ENCODE peak calls at places on chromosomes 1 and 21, in nine cellular contexts. One of them, this sample, is unnamed.

GRCh38 chr21:44303490-44303981 is 3.7 kb downstream of the PFKL start:
- DNase-seq in dorsolateral prefrontal cortex: no peak
- DNase-seq in bronchial epithelial cell: no peak
- DNase-seq in GM12865: no peak
- DNase-seq in tibial artery: no peak
- DNase-seq in fibroblast of lung: no peak
- DNase-seq in AG04450: no peak
- DNase-seq in fibroblast of pulmonary artery: no peak
- DNase-seq in left ventricle myocardium inferior: no peak
- DNase-seq in this sample: no peak

GRCh38 chr1:159803946-159804695 is 2.0 kb downstream of the FCRL6 start:
- DNase-seq in dorsolateral prefrontal cortex: no peak
- DNase-seq in bronchial epithelial cell: no peak
- DNase-seq in GM12865: no peak
- DNase-seq in tibial artery: no peak
- DNase-seq in fibroblast of lung: no peak
- DNase-seq in AG04450: no peak
- DNase-seq in fibroblast of pulmonary artery: no peak
- DNase-seq in left ventricle myocardium inferior: no peak
- DNase-seq in this sample: no peak

GRCh38 chr1:205365945-205366463 is 9.3 kb upstream of the KLHDC8A start:
- DNase-seq in dorsolateral prefrontal cortex: no peak
- DNase-seq in bronchial epithelial cell: peak
- DNase-seq in GM12865: no peak
- DNase-seq in tibial artery: no peak
- DNase-seq in fibroblast of lung: peak
- DNase-seq in AG04450: no peak
- DNase-seq in fibroblast of pulmonary artery: peak
- DNase-seq in left ventricle myocardium inferior: no peak
- DNase-seq in this sample: peak

GRCh38 chr1:24438423-24438901 is 22.9 kb downstream of the NIPAL3 start:
- DNase-seq in dorsolateral prefrontal cortex: peak
- DNase-seq in bronchial epithelial cell: no peak
- DNase-seq in GM12865: no peak
- DNase-seq in tibial artery: peak
- DNase-seq in fibroblast of lung: no peak
- DNase-seq in AG04450: no peak
- DNase-seq in fibroblast of pulmonary artery: peak
- DNase-seq in left ventricle myocardium inferior: peak
- DNase-seq in this sample: peak

GRCh38 chr1:168180148-168180524 is 1.4 kb downstream of the TIPRL start:
- DNase-seq in dorsolateral prefrontal cortex: no peak
- DNase-seq in bronchial epithelial cell: no peak
- DNase-seq in GM12865: peak
- DNase-seq in tibial artery: no peak
- DNase-seq in fibroblast of lung: no peak
- DNase-seq in AG04450: no peak
- DNase-seq in fibroblast of pulmonary artery: no peak
- DNase-seq in left ventricle myocardium inferior: no peak
- DNase-seq in this sample: peak

GRCh38 chr1:216749219-216749618 is 26.0 kb upstream of the ESRRG start:
- DNase-seq in dorsolateral prefrontal cortex: no peak
- DNase-seq in bronchial epithelial cell: no peak
- DNase-seq in GM12865: no peak
- DNase-seq in tibial artery: no peak
- DNase-seq in fibroblast of lung: no peak
- DNase-seq in AG04450: no peak
- DNase-seq in fibroblast of pulmonary artery: no peak
- DNase-seq in left ventricle myocardium inferior: no peak
- DNase-seq in this sample: no peak

GRCh38 chr1:166972827-166973226 is 2.5 kb downstream of the ILDR2 start:
- DNase-seq in dorsolateral prefrontal cortex: no peak
- DNase-seq in bronchial epithelial cell: no peak
- DNase-seq in GM12865: no peak
- DNase-seq in tibial artery: no peak
- DNase-seq in fibroblast of lung: no peak
- DNase-seq in AG04450: no peak
- DNase-seq in fibroblast of pulmonary artery: no peak
- DNase-seq in left ventricle myocardium inferior: no peak
- DNase-seq in this sample: no peak

GRCh38 chr1:115057661-115058249 is 28.1 kb downstream of the TSHB start:
- DNase-seq in dorsolateral prefrontal cortex: no peak
- DNase-seq in bronchial epithelial cell: no peak
- DNase-seq in GM12865: no peak
- DNase-seq in tibial artery: no peak
- DNase-seq in fibroblast of lung: no peak
- DNase-seq in AG04450: no peak
- DNase-seq in fibroblast of pulmonary artery: no peak
- DNase-seq in left ventricle myocardium inferior: no peak
- DNase-seq in this sample: no peak

GRCh38 chr1:25503551-25504426 is 39.6 kb upstream of the LDLRAP1 start:
- DNase-seq in dorsolateral prefrontal cortex: no peak
- DNase-seq in bronchial epithelial cell: peak
- DNase-seq in GM12865: peak
- DNase-seq in tibial artery: no peak
- DNase-seq in fibroblast of lung: peak
- DNase-seq in AG04450: no peak
- DNase-seq in fibroblast of pulmonary artery: no peak
- DNase-seq in left ventricle myocardium inferior: peak
- DNase-seq in this sample: no peak

GRCh38 chr1:32939655-32940371 is 24.8 kb downstream of the RNF19B start:
- DNase-seq in dorsolateral prefrontal cortex: no peak
- DNase-seq in bronchial epithelial cell: peak
- DNase-seq in GM12865: no peak
- DNase-seq in tibial artery: peak
- DNase-seq in fibroblast of lung: peak
- DNase-seq in AG04450: peak
- DNase-seq in fibroblast of pulmonary artery: peak
- DNase-seq in left ventricle myocardium inferior: peak
- DNase-seq in this sample: peak

GRCh38 chr1:164735315-164736052 is 176.5 kb downstream of the PBX1 start:
- DNase-seq in dorsolateral prefrontal cortex: no peak
- DNase-seq in bronchial epithelial cell: peak
- DNase-seq in GM12865: no peak
- DNase-seq in tibial artery: no peak
- DNase-seq in fibroblast of lung: peak
- DNase-seq in AG04450: no peak
- DNase-seq in fibroblast of pulmonary artery: peak
- DNase-seq in left ventricle myocardium inferior: no peak
- DNase-seq in this sample: peak

GRCh38 chr1:247111636-247112478 is 7.7 kb upstream of the ZNF669 start:
- DNase-seq in dorsolateral prefrontal cortex: peak
- DNase-seq in bronchial epithelial cell: no peak
- DNase-seq in GM12865: no peak
- DNase-seq in tibial artery: peak
- DNase-seq in fibroblast of lung: peak
- DNase-seq in AG04450: peak
- DNase-seq in fibroblast of pulmonary artery: peak
- DNase-seq in left ventricle myocardium inferior: peak
- DNase-seq in this sample: peak

GRCh38 chr1:4460052-4460451 is 194.4 kb upstream of the AJAP1 start:
- DNase-seq in dorsolateral prefrontal cortex: no peak
- DNase-seq in bronchial epithelial cell: no peak
- DNase-seq in GM12865: no peak
- DNase-seq in tibial artery: no peak
- DNase-seq in fibroblast of lung: no peak
- DNase-seq in AG04450: no peak
- DNase-seq in fibroblast of pulmonary artery: no peak
- DNase-seq in left ventricle myocardium inferior: no peak
- DNase-seq in this sample: no peak

GRCh38 chr1:25802915-25803314 is 2.9 kb downstream of the SELENON start:
- DNase-seq in dorsolateral prefrontal cortex: no peak
- DNase-seq in bronchial epithelial cell: no peak
- DNase-seq in GM12865: peak
- DNase-seq in tibial artery: no peak
- DNase-seq in fibroblast of lung: no peak
- DNase-seq in AG04450: no peak
- DNase-seq in fibroblast of pulmonary artery: no peak
- DNase-seq in left ventricle myocardium inferior: no peak
- DNase-seq in this sample: no peak

GRCh38 chr1:51664412-51665240 is 47.7 kb downstream of the OSBPL9 start:
- DNase-seq in dorsolateral prefrontal cortex: no peak
- DNase-seq in bronchial epithelial cell: no peak
- DNase-seq in GM12865: no peak
- DNase-seq in tibial artery: no peak
- DNase-seq in fibroblast of lung: peak
- DNase-seq in AG04450: no peak
- DNase-seq in fibroblast of pulmonary artery: peak
- DNase-seq in left ventricle myocardium inferior: no peak
- DNase-seq in this sample: peak

DNA sequence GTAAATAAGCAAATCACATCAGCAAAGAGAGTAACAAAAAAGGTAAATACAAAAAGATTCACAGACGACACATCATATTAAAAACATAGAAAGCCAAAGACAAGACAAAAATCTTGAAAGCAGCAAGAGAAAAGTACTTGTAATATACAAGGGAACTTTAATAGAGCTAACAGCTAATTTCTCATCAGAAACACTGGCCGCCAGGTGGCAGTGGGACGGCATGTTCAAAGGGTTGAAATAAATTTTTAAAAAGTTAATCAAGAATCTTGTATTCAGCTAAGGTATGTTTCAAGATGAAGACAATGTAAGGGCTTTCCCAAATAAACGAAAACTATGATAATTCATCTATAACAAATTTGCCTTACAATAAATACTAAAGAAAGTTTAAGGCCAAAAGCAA is 358.1 kb downstream of the LRRIQ3 start:
- DNase-seq in dorsolateral prefrontal cortex: no peak
- DNase-seq in bronchial epithelial cell: peak
- DNase-seq in GM12865: peak
- DNase-seq in tibial artery: no peak
- DNase-seq in fibroblast of lung: peak
- DNase-seq in AG04450: no peak
- DNase-seq in fibroblast of pulmonary artery: peak
- DNase-seq in left ventricle myocardium inferior: no peak
- DNase-seq in this sample: peak
- TF ChIP-seq CTCF in dorsolateral prefrontal cortex: no peak
- TF ChIP-seq CTCF in bronchial epithelial cell: peak
- TF ChIP-seq CTCF in GM12865: peak
- TF ChIP-seq CTCF in tibial artery: no peak
- TF ChIP-seq CTCF in fibroblast of lung: peak
- TF ChIP-seq CTCF in AG04450: peak
- TF ChIP-seq CTCF in fibroblast of pulmonary artery: peak
- TF ChIP-seq CTCF in left ventricle myocardium inferior: peak
- TF ChIP-seq CTCF in this sample: peak

DNA sequence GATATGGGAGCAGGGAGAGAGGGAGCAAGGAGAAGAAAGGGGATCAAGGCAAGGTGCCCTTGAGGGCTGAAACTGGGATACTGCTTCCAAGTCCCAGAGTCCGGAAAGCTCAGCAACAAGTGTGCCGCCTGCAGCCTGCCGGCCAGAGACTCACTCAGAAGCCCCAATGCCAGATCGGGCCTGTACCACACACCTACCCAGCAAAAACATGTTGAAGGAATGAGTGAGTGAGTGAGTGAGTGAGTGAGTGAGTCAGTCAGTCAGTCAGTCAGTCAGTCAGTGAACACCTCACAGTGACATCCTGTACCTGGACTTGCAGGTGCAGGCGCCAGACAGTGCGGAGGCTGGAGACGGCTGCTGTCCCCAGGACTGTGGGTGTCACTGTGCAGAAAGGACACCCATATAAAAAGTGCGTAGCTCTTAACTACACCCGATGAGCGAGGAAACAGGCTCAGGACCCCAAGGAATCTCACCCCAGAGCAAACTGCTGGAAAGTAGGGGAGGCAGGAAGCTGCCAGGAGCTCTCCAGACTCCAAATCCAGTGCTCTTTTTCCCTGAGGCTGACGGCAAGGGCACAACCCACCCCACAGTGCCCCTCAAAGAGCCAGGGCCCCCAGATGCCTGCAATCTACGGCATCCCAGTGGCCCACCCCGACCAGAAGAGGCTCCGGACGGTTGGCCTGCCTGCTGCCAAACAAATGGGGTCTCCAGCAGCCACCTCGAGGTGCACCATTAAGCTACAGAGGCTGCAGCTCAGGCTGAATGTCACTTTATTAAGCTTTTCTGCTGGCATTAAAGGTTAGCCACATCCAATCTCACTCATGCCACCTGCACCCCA is 261.7 kb downstream of the NPHP4 start:
- DNase-seq in dorsolateral prefrontal cortex: peak
- DNase-seq in bronchial epithelial cell: no peak
- DNase-seq in GM12865: no peak
- DNase-seq in tibial artery: no peak
- DNase-seq in fibroblast of lung: no peak
- DNase-seq in AG04450: no peak
- DNase-seq in fibroblast of pulmonary artery: no peak
- DNase-seq in left ventricle myocardium inferior: no peak
- DNase-seq in this sample: no peak
- H3K4me3 ChIP-seq in dorsolateral prefrontal cortex: no peak
- H3K4me3 ChIP-seq in bronchial epithelial cell: no peak
- H3K4me3 ChIP-seq in GM12865: no peak
- H3K4me3 ChIP-seq in tibial artery: no peak
- H3K4me3 ChIP-seq in fibroblast of lung: no peak
- H3K4me3 ChIP-seq in AG04450: no peak
- H3K4me3 ChIP-seq in fibroblast of pulmonary artery: no peak
- H3K4me3 ChIP-seq in left ventricle myocardium inferior: no peak
- H3K4me3 ChIP-seq in this sample: no peak

DNA sequence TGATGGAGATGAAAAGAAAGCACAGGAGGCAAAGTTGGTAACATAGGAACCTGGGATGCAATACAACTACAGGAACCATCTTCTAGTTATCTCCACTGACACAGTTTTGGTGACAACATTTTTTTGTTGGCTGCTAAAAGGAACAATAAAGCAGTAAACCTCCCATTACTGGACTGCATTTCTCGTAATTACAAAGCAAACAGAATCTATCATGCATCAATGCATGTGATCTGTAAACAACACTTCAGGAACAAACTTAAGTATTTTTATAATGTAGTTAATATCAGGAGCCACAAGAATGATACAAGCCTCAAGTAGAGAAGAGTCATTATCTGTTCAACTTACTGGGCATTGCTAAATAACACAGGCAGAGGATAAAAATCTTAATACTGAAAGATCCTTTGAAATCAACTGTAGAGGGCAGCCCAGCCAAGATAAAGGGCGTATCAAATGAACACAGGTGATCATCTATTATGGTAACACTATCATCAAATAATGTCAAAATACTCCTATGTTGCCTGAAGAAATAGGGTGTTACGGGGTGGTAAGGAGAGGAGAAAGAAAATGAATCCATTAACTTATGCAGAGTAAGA is 193.3 kb downstream of the EIF4G3 start:
- DNase-seq in dorsolateral prefrontal cortex: no peak
- DNase-seq in bronchial epithelial cell: no peak
- DNase-seq in GM12865: no peak
- DNase-seq in tibial artery: no peak
- DNase-seq in fibroblast of lung: no peak
- DNase-seq in AG04450: no peak
- DNase-seq in fibroblast of pulmonary artery: no peak
- DNase-seq in left ventricle myocardium inferior: no peak
- DNase-seq in this sample: no peak
- TF ChIP-seq CTCF in dorsolateral prefrontal cortex: peak
- TF ChIP-seq CTCF in bronchial epithelial cell: no peak
- TF ChIP-seq CTCF in GM12865: no peak
- TF ChIP-seq CTCF in tibial artery: no peak
- TF ChIP-seq CTCF in fibroblast of lung: no peak
- TF ChIP-seq CTCF in AG04450: no peak
- TF ChIP-seq CTCF in fibroblast of pulmonary artery: no peak
- TF ChIP-seq CTCF in left ventricle myocardium inferior: no peak
- TF ChIP-seq CTCF in this sample: no peak

DNA sequence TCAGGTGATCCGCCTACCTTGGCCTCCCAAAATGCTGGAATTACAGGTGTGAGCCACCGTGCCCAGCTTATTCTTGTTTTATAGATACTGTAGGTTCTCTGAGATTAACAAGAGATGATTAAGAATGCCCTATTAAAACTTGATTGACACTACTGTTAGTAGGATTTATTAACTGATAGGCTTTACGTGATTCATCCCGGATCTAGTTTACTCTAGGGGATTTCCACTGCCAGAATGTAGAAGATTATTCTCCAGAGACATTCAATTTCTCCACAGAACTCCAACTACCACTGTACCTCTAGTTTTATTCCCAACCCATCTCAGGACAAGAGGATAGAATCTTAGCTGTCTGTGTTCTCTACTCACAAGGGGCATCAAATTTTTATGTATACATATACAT is 26.3 kb upstream of the RBM34 start:
- DNase-seq in dorsolateral prefrontal cortex: no peak
- DNase-seq in bronchial epithelial cell: no peak
- DNase-seq in GM12865: no peak
- DNase-seq in tibial artery: no peak
- DNase-seq in fibroblast of lung: no peak
- DNase-seq in AG04450: no peak
- DNase-seq in fibroblast of pulmonary artery: no peak
- DNase-seq in left ventricle myocardium inferior: no peak
- DNase-seq in this sample: no peak
- H3K4me3 ChIP-seq in dorsolateral prefrontal cortex: no peak
- H3K4me3 ChIP-seq in bronchial epithelial cell: no peak
- H3K4me3 ChIP-seq in GM12865: no peak
- H3K4me3 ChIP-seq in tibial artery: no peak
- H3K4me3 ChIP-seq in fibroblast of lung: no peak
- H3K4me3 ChIP-seq in AG04450: no peak
- H3K4me3 ChIP-seq in fibroblast of pulmonary artery: no peak
- H3K4me3 ChIP-seq in left ventricle myocardium inferior: no peak
- H3K4me3 ChIP-seq in this sample: no peak

This sample was measured in fibroblast of mammary gland.